ENCODE peak calls at places on chromosomes 1 and 21, in seven cellular contexts. G is body of pancreas, E is HCT116, L is heart left ventricle, W is transverse colon, K is ovary, M is uterus. X is an unnamed sample. For H3K27me3, the result is how much of the 10 kb centered on the place peaks cover.

GRCh38 chr1:161495490-161495889 is 9.8 kb upstream of the FCGR2A start:
- DNase-seq in G (no peak), E (no peak), L (no peak), W (no peak), K (no peak), M (no peak), X (no peak)

GRCh38 chr1:101148987-101149386 is 87.8 kb upstream of the S1PR1 start:
- DNase-seq in G (peak), E (no peak), L (peak), W (no peak), K (no peak), M (no peak), X (peak)

GRCh38 chr1:205298191-205298994 is 23.2 kb downstream of the NUAK2 start:
- DNase-seq in G (peak), E (peak), L (no peak), W (no peak), K (no peak), M (no peak), X (no peak)

GRCh38 chr21:45318556-45319341 is 31.1 kb upstream of the POFUT2 start:
- DNase-seq in G (peak), E (peak), L (peak), W (peak), K (peak), M (peak), X (no peak)

GRCh38 chr1:164802573-164803282 is 243.7 kb downstream of the PBX1 start:
- DNase-seq in G (no peak), E (no peak), L (no peak), W (no peak), K (no peak), M (no peak), X (no peak)

GRCh38 chr1:167197692-167198091 is 23.0 kb upstream of the POU2F1 start:
- DNase-seq in G (no peak), E (no peak), L (no peak), W (no peak), K (no peak), M (no peak), X (no peak)

GRCh38 chr1:230270185-230270939 is 155.8 kb downstream of the PGBD5 start:
- DNase-seq in G (no peak), E (no peak), L (no peak), W (no peak), K (no peak), M (no peak), X (no peak)

GRCh38 chr21:41189147-41189538 is 21.2 kb downstream of the BACE2 start:
- DNase-seq in G (no peak), E (no peak), L (no peak), W (no peak), K (no peak), M (no peak), X (no peak)

GRCh38 chr1:62962014-62962793 is 178.3 kb downstream of the ATG4C start:
- DNase-seq in G (no peak), E (no peak), L (no peak), W (no peak), K (no peak), M (no peak), X (no peak)

GRCh38 chr1:47675047-47675675 is 237.3 kb downstream of the FOXD2 start:
- DNase-seq in G (no peak), E (no peak), L (no peak), W (no peak), K (no peak), M (no peak), X (no peak)

GRCh38 chr1:243974451-243975292 is 76.4 kb upstream of the ZBTB18 start:
- DNase-seq in G (no peak), E (no peak), L (no peak), W (no peak), K (no peak), M (no peak), X (no peak)

GRCh38 chr1:24236170-24237045 is 49.3 kb upstream of the IFNLR1 start:
- DNase-seq in G (peak), E (peak), L (no peak), W (peak), K (no peak), M (peak), X (peak)

GRCh38 chr1:91806777-91807700 is 78.9 kb downstream of the TGFBR3 start:
- DNase-seq in G (no peak), E (no peak), L (no peak), W (no peak), K (no peak), M (no peak), X (no peak)

GRCh38 chr1:236523704-236524141 is at the start of gene LGALS8:
- DNase-seq in G (peak), E (peak), L (peak), W (peak), K (peak), M (peak), X (peak)

GRCh38 chr1:205700865-205701401 is 20.6 kb upstream of the SLC45A3 start:
- DNase-seq in G (no peak), E (no peak), L (peak), W (no peak), K (peak), M (no peak), X (no peak)

GRCh38 chr1:53078333-53079101 is 16.5 kb downstream of the PODN start:
- DNase-seq in G (no peak), E (no peak), L (no peak), W (no peak), K (no peak), M (no peak), X (no peak)

GRCh38 chr1:189851806-189852367 is 625.8 kb downstream of the BRINP3 start:
- DNase-seq in G (no peak), E (no peak), L (no peak), W (no peak), K (no peak), M (no peak), X (no peak)

GRCh38 chr1:18907914-18908845 is 5.8 kb upstream of the ALDH4A1 start:
- DNase-seq in G (no peak), E (no peak), L (no peak), W (no peak), K (no peak), M (no peak), X (no peak)

GRCh38 chr21:16085436-16085835 is 355.7 kb downstream of the USP25 start:
- DNase-seq in G (no peak), E (no peak), L (no peak), W (no peak), K (no peak), M (no peak), X (no peak)

GRCh38 chr1:26526287-26526686 is 3.3 kb upstream of the RPS6KA1 start:
- DNase-seq in G (no peak), E (no peak), L (no peak), W (no peak), K (no peak), M (no peak), X (no peak)

GRCh38 chr1:193549067-193549466 is 362.7 kb upstream of the B3GALT2 start:
- DNase-seq in G (no peak), E (no peak), L (no peak), W (no peak), K (no peak), M (no peak), X (no peak)

GRCh38 chr1:116168277-116169032 is 57.3 kb downstream of the MAB21L3 start:
- DNase-seq in G (peak), E (no peak), L (peak), W (peak), K (peak), M (peak), X (peak)

GRCh38 chr21:44773291-44773932 is 28.2 kb downstream of the UBE2G2 start:
- DNase-seq in G (peak), E (no peak), L (no peak), W (no peak), K (no peak), M (no peak), X (peak)

GRCh38 chr1:206710457-206710823 is 25.7 kb downstream of the MAPKAPK2 start:
- DNase-seq in G (no peak), E (no peak), L (no peak), W (no peak), K (no peak), M (no peak), X (no peak)

GRCh38 chr1:24584103-24584764 is 28.3 kb downstream of the NCMAP start:
- DNase-seq in G (peak), E (no peak), L (peak), W (peak), K (no peak), M (no peak), X (no peak)

GRCh38 chr1:99782397-99782796 is 16.0 kb upstream of the FRRS1 start:
- DNase-seq in G (no peak), E (no peak), L (no peak), W (no peak), K (no peak), M (no peak), X (no peak)

GRCh38 chr1:203001986-203002385 is 5.2 kb upstream of the TMEM183A start:
- DNase-seq in G (no peak), E (no peak), L (no peak), W (no peak), K (no peak), M (no peak), X (no peak)

GRCh38 chr1:82517586-82517985 is 716.9 kb downstream of the ADGRL2 start:
- DNase-seq in G (peak), E (no peak), L (peak), W (no peak), K (peak), M (peak), X (no peak)

GRCh38 chr1:186536272-186536905 is 75.5 kb upstream of the PDC start:
- DNase-seq in G (no peak), E (no peak), L (no peak), W (no peak), K (no peak), M (no peak), X (no peak)

GRCh38 chr1:16905112-16905855 is 9.5 kb downstream of the RNU1-2 start:
- DNase-seq in G (peak), E (peak), L (no peak), W (peak), K (no peak), M (no peak), X (no peak)

GRCh38 chr1:16236091-16236494 is 890 bp downstream of the CPLANE2 start:
- DNase-seq in G (peak), E (peak), L (no peak), W (peak), K (no peak), M (no peak), X (peak)

GRCh38 chr1:32900371-32900955 is 726 bp downstream of the TMEM54 start:
- DNase-seq in G (peak), E (no peak), L (no peak), W (no peak), K (no peak), M (no peak), X (no peak)
- H3K27me3 ChIP-seq in G (under half), E (under half), L (under half), W (under half), K (under half), M (under half), X (under half)

GRCh38 chr1:43206721-43207228 is 34.6 kb downstream of the CFAP57 start:
- DNase-seq in G (no peak), E (peak), L (peak), W (no peak), K (no peak), M (no peak), X (no peak)
- TF ChIP-seq POLR2A in G (no peak), E (no peak), L (no peak), W (no peak), K (no peak), M (no peak), X (no peak)

GRCh38 chr1:10648689-10649483 is 147.6 kb downstream of the CASZ1 start:
- DNase-seq in G (no peak), E (no peak), L (no peak), W (no peak), K (no peak), M (no peak), X (no peak)

GRCh38 chr1:10646347-10646861 is 150.0 kb downstream of the CASZ1 start:
- DNase-seq in G (no peak), E (peak), L (peak), W (no peak), K (no peak), M (no peak), X (peak)

GRCh38 chr1:10649484-10650201 is 146.8 kb downstream of the CASZ1 start:
- DNase-seq in G (no peak), E (no peak), L (no peak), W (no peak), K (no peak), M (no peak), X (no peak)

GRCh38 chr1:10644307-10645128 is 151.9 kb downstream of the CASZ1 start:
- DNase-seq in G (no peak), E (no peak), L (no peak), W (no peak), K (no peak), M (no peak), X (no peak)

DNA sequence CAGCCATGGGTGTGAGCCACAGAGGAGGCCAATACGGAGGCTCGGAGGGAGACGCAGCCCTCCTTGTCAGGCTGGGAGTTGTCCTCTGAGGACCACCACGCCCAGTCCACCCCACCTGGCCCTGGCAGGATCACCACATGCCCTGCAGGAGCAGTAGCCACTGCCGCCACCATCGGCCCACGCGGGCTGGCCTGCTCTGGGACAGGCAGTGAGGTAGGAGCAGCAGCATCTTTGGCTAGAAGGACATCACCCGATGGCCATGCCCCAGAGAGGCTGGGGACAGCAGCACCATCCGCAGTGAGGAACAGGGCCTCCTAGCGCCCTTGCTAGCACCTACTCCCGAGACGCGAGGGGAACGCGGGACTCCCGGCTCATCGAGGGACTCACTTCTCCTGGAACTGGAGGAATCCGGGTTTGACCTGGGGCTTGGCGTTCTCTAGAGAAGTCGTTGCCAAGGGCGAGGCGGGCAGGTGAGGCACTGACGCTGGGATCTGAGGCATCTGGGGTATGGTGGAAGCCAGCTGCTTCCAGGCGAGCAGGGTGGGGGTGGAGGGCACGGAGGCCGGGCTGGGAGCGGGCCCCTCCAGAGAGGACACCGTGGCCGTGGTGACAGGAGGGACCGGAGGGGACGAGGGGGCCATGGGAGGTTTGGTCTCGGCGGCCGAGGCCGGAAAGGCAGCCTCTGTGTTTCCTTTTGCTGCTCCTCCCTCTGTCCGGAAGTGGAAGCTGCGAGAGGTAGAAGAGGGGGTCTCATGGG is 148.9 kb downstream of the CASZ1 start:
- DNase-seq in G (no peak), E (no peak), L (no peak), W (no peak), K (no peak), M (no peak), X (no peak)
- TF ChIP-seq CTCF in G (no peak), E (no peak), L (no peak), W (no peak), K (no peak), M (no peak), X (no peak)

GRCh38 chr1:29761159-29761928 is 525.0 kb downstream of the PTPRU start:
- DNase-seq in G (no peak), E (no peak), L (peak), W (no peak), K (no peak), M (no peak), X (no peak)
- H3K27me3 ChIP-seq in G (under half), E (under half), L (under half), W (under half), K (under half), M (under half), X (under half)

GRCh38 chr21:34545079-34545884 is 33.3 kb upstream of the KCNE1 start:
- DNase-seq in G (peak), E (peak), L (no peak), W (peak), K (no peak), M (no peak), X (no peak)
- TF ChIP-seq POLR2A in G (peak), E (no peak), L (no peak), W (no peak), K (no peak), M (no peak), X (no peak)

GRCh38 chr1:1307261-1307907 is 346 bp downstream of the ACAP3 start:
- DNase-seq in G (peak), E (no peak), L (peak), W (peak), K (no peak), M (peak), X (no peak)

GRCh38 chr1:1306070-1306660 is 1.6 kb downstream of the ACAP3 start:
- DNase-seq in G (no peak), E (no peak), L (no peak), W (no peak), K (no peak), M (no peak), X (no peak)

GRCh38 chr1:1307908-1308755 is at the start of the genes ACAP3 and PUSL1:
- DNase-seq in G (peak), E (peak), L (peak), W (peak), K (peak), M (peak), X (peak)

GRCh38 chr1:1305300-1306069 is 2.2 kb downstream of the ACAP3 start:
- DNase-seq in G (peak), E (no peak), L (peak), W (peak), K (peak), M (peak), X (peak)

DNA sequence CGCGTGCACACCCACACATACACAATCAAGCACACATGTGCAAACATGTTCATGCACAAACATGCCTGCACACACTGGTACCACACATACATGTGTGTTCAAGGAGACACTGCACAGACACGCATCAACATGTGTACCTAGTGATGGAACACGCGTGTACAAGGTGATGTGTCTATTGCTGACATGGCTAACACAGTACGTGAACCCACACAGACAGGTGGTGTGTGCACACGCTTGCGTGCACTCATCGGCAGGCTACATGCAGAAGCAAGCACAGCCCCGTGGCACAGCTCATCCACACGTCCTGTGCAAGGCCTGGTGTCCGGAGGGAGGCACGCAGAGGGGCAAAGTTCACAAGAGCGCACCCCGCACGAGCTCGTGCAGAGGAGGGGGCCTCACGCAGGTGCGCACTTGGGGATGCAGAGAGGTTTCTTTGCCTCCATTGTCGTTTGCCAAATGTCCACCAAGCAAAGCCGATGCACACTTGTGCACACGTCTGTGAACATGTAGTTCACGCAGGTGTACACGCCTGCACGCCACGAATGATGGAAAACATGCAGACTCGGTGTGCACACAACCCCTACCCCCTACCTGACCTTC is 969 bp downstream of the ACAP3 start:
- DNase-seq in G (no peak), E (no peak), L (no peak), W (no peak), K (no peak), M (no peak), X (no peak)
- TF ChIP-seq CTCF in G (no peak), E (no peak), L (no peak), W (no peak), K (no peak), M (no peak), X (no peak)